ENCODE peak calls at places on chromosomes 16 and 17, in nine cellular contexts. One of them, this sample, is unnamed. For H3K36me3, the result is how much of the 10 kb centered on the place peaks cover.

GRCh38 chr17:39208136-39208535 is 8.1 kb downstream of the RPL19 start:
- DNase-seq in mesenchymal stem cell: no peak
- DNase-seq in heart left ventricle: no peak
- DNase-seq in kidney: no peak
- DNase-seq in aorta: no peak
- DNase-seq in tibial artery: no peak
- DNase-seq in lower lobe of right lung: peak
- DNase-seq in CD4-positive, CD25-positive, alpha-beta regulatory T cell: no peak
- DNase-seq in Peyer's patch: peak
- DNase-seq in this sample: no peak

GRCh38 chr16:84360170-84360569 is 8.2 kb upstream of the ATP2C2 start:
- DNase-seq in mesenchymal stem cell: no peak
- DNase-seq in heart left ventricle: no peak
- DNase-seq in kidney: peak
- DNase-seq in aorta: no peak
- DNase-seq in tibial artery: no peak
- DNase-seq in lower lobe of right lung: no peak
- DNase-seq in CD4-positive, CD25-positive, alpha-beta regulatory T cell: peak
- DNase-seq in Peyer's patch: no peak
- DNase-seq in this sample: no peak

GRCh38 chr17:64306850-64307463 is 43.9 kb upstream of the TEX2 start:
- DNase-seq in mesenchymal stem cell: peak
- DNase-seq in heart left ventricle: peak
- DNase-seq in kidney: no peak
- DNase-seq in aorta: peak
- DNase-seq in tibial artery: peak
- DNase-seq in lower lobe of right lung: peak
- DNase-seq in CD4-positive, CD25-positive, alpha-beta regulatory T cell: peak
- DNase-seq in Peyer's patch: peak
- DNase-seq in this sample: peak

GRCh38 chr16:13519871-13520270 is 400.1 kb upstream of the ERCC4 start:
- DNase-seq in mesenchymal stem cell: no peak
- DNase-seq in heart left ventricle: no peak
- DNase-seq in kidney: no peak
- DNase-seq in aorta: no peak
- DNase-seq in tibial artery: no peak
- DNase-seq in lower lobe of right lung: no peak
- DNase-seq in CD4-positive, CD25-positive, alpha-beta regulatory T cell: no peak
- DNase-seq in Peyer's patch: no peak
- DNase-seq in this sample: no peak

GRCh38 chr16:84048871-84049270 is 6.3 kb upstream of the SLC38A8 start:
- DNase-seq in mesenchymal stem cell: no peak
- DNase-seq in heart left ventricle: peak
- DNase-seq in kidney: peak
- DNase-seq in aorta: peak
- DNase-seq in tibial artery: no peak
- DNase-seq in lower lobe of right lung: no peak
- DNase-seq in CD4-positive, CD25-positive, alpha-beta regulatory T cell: no peak
- DNase-seq in Peyer's patch: no peak
- DNase-seq in this sample: no peak

GRCh38 chr17:2195729-2196128 is 107.9 kb downstream of the SMG6 start:
- DNase-seq in mesenchymal stem cell: no peak
- DNase-seq in heart left ventricle: no peak
- DNase-seq in kidney: no peak
- DNase-seq in aorta: no peak
- DNase-seq in tibial artery: no peak
- DNase-seq in lower lobe of right lung: no peak
- DNase-seq in CD4-positive, CD25-positive, alpha-beta regulatory T cell: peak
- DNase-seq in Peyer's patch: no peak
- DNase-seq in this sample: no peak

GRCh38 chr16:85420501-85421337 is 192.4 kb upstream of the GSE1 start:
- DNase-seq in mesenchymal stem cell: peak
- DNase-seq in heart left ventricle: peak
- DNase-seq in kidney: peak
- DNase-seq in aorta: peak
- DNase-seq in tibial artery: no peak
- DNase-seq in lower lobe of right lung: peak
- DNase-seq in CD4-positive, CD25-positive, alpha-beta regulatory T cell: peak
- DNase-seq in Peyer's patch: peak
- DNase-seq in this sample: peak

GRCh38 chr17:77727216-77727615 is 231.3 kb upstream of the TNRC6C start:
- DNase-seq in mesenchymal stem cell: no peak
- DNase-seq in heart left ventricle: no peak
- DNase-seq in kidney: no peak
- DNase-seq in aorta: no peak
- DNase-seq in tibial artery: no peak
- DNase-seq in lower lobe of right lung: no peak
- DNase-seq in CD4-positive, CD25-positive, alpha-beta regulatory T cell: no peak
- DNase-seq in Peyer's patch: no peak
- DNase-seq in this sample: no peak

GRCh38 chr16:50695017-50696000 is 1.9 kb downstream of the NOD2 start:
- DNase-seq in mesenchymal stem cell: no peak
- DNase-seq in heart left ventricle: peak
- DNase-seq in kidney: no peak
- DNase-seq in aorta: peak
- DNase-seq in tibial artery: peak
- DNase-seq in lower lobe of right lung: no peak
- DNase-seq in CD4-positive, CD25-positive, alpha-beta regulatory T cell: no peak
- DNase-seq in Peyer's patch: no peak
- DNase-seq in this sample: no peak

GRCh38 chr16:23368469-23368868 is 66.4 kb downstream of the SCNN1B start:
- DNase-seq in mesenchymal stem cell: no peak
- DNase-seq in heart left ventricle: no peak
- DNase-seq in kidney: no peak
- DNase-seq in aorta: no peak
- DNase-seq in tibial artery: no peak
- DNase-seq in lower lobe of right lung: no peak
- DNase-seq in CD4-positive, CD25-positive, alpha-beta regulatory T cell: no peak
- DNase-seq in Peyer's patch: no peak
- DNase-seq in this sample: no peak

GRCh38 chr17:81432873-81433451 is 37.7 kb downstream of the BAHCC1 start:
- DNase-seq in mesenchymal stem cell: no peak
- DNase-seq in heart left ventricle: no peak
- DNase-seq in kidney: peak
- DNase-seq in aorta: no peak
- DNase-seq in tibial artery: no peak
- DNase-seq in lower lobe of right lung: peak
- DNase-seq in CD4-positive, CD25-positive, alpha-beta regulatory T cell: no peak
- DNase-seq in Peyer's patch: no peak
- DNase-seq in this sample: no peak

GRCh38 chr16:68228652-68229051 is 7.3 kb downstream of the ESRP2 start:
- DNase-seq in mesenchymal stem cell: no peak
- DNase-seq in heart left ventricle: no peak
- DNase-seq in kidney: peak
- DNase-seq in aorta: no peak
- DNase-seq in tibial artery: no peak
- DNase-seq in lower lobe of right lung: no peak
- DNase-seq in CD4-positive, CD25-positive, alpha-beta regulatory T cell: no peak
- DNase-seq in Peyer's patch: no peak
- DNase-seq in this sample: no peak

GRCh38 chr17:78132086-78132676 is 1.6 kb downstream of the TMC8 start:
- DNase-seq in mesenchymal stem cell: no peak
- DNase-seq in heart left ventricle: peak
- DNase-seq in kidney: peak
- DNase-seq in aorta: peak
- DNase-seq in tibial artery: peak
- DNase-seq in lower lobe of right lung: peak
- DNase-seq in CD4-positive, CD25-positive, alpha-beta regulatory T cell: peak
- DNase-seq in Peyer's patch: peak
- DNase-seq in this sample: peak

GRCh38 chr17:42363767-42364585 is 24.3 kb downstream of the STAT3 start:
- DNase-seq in mesenchymal stem cell: no peak
- DNase-seq in heart left ventricle: no peak
- DNase-seq in kidney: no peak
- DNase-seq in aorta: no peak
- DNase-seq in tibial artery: no peak
- DNase-seq in lower lobe of right lung: no peak
- DNase-seq in CD4-positive, CD25-positive, alpha-beta regulatory T cell: no peak
- DNase-seq in Peyer's patch: no peak
- DNase-seq in this sample: no peak

GRCh38 chr17:42361781-42362186 is 26.5 kb downstream of the STAT3 start:
- DNase-seq in mesenchymal stem cell: no peak
- DNase-seq in heart left ventricle: no peak
- DNase-seq in kidney: no peak
- DNase-seq in aorta: no peak
- DNase-seq in tibial artery: no peak
- DNase-seq in lower lobe of right lung: no peak
- DNase-seq in CD4-positive, CD25-positive, alpha-beta regulatory T cell: peak
- DNase-seq in Peyer's patch: no peak
- DNase-seq in this sample: peak

GRCh38 chr17:42362245-42362961 is 25.8 kb downstream of the STAT3 start:
- DNase-seq in mesenchymal stem cell: no peak
- DNase-seq in heart left ventricle: peak
- DNase-seq in kidney: no peak
- DNase-seq in aorta: no peak
- DNase-seq in tibial artery: no peak
- DNase-seq in lower lobe of right lung: peak
- DNase-seq in CD4-positive, CD25-positive, alpha-beta regulatory T cell: peak
- DNase-seq in Peyer's patch: no peak
- DNase-seq in this sample: no peak

GRCh38 chr17:42363231-42363630 is 25.0 kb downstream of the STAT3 start:
- DNase-seq in mesenchymal stem cell: no peak
- DNase-seq in heart left ventricle: no peak
- DNase-seq in kidney: no peak
- DNase-seq in aorta: no peak
- DNase-seq in tibial artery: no peak
- DNase-seq in lower lobe of right lung: no peak
- DNase-seq in CD4-positive, CD25-positive, alpha-beta regulatory T cell: no peak
- DNase-seq in Peyer's patch: no peak
- DNase-seq in this sample: no peak

GRCh38 chr17:42365136-42365535 is 23.1 kb downstream of the STAT3 start:
- DNase-seq in mesenchymal stem cell: peak
- DNase-seq in heart left ventricle: no peak
- DNase-seq in kidney: no peak
- DNase-seq in aorta: peak
- DNase-seq in tibial artery: no peak
- DNase-seq in lower lobe of right lung: no peak
- DNase-seq in CD4-positive, CD25-positive, alpha-beta regulatory T cell: no peak
- DNase-seq in Peyer's patch: no peak
- DNase-seq in this sample: no peak
- H3K36me3 ChIP-seq in mesenchymal stem cell: under half
- H3K36me3 ChIP-seq in heart left ventricle: under half
- H3K36me3 ChIP-seq in kidney: under half
- H3K36me3 ChIP-seq in aorta: under half
- H3K36me3 ChIP-seq in tibial artery: under half
- H3K36me3 ChIP-seq in lower lobe of right lung: under half
- H3K36me3 ChIP-seq in CD4-positive, CD25-positive, alpha-beta regulatory T cell: under half
- H3K36me3 ChIP-seq in Peyer's patch: under half
- H3K36me3 ChIP-seq in this sample: under half

GRCh38 chr17:59941131-59941530 is 23.4 kb downstream of the RNFT1 start:
- DNase-seq in mesenchymal stem cell: no peak
- DNase-seq in heart left ventricle: no peak
- DNase-seq in kidney: no peak
- DNase-seq in aorta: no peak
- DNase-seq in tibial artery: no peak
- DNase-seq in lower lobe of right lung: no peak
- DNase-seq in CD4-positive, CD25-positive, alpha-beta regulatory T cell: no peak
- DNase-seq in Peyer's patch: no peak
- DNase-seq in this sample: no peak
- H3K36me3 ChIP-seq in mesenchymal stem cell: half or more
- H3K36me3 ChIP-seq in heart left ventricle: half or more
- H3K36me3 ChIP-seq in kidney: under half
- H3K36me3 ChIP-seq in aorta: under half
- H3K36me3 ChIP-seq in tibial artery: half or more
- H3K36me3 ChIP-seq in lower lobe of right lung: half or more
- H3K36me3 ChIP-seq in CD4-positive, CD25-positive, alpha-beta regulatory T cell: half or more
- H3K36me3 ChIP-seq in Peyer's patch: under half
- H3K36me3 ChIP-seq in this sample: under half

DNA sequence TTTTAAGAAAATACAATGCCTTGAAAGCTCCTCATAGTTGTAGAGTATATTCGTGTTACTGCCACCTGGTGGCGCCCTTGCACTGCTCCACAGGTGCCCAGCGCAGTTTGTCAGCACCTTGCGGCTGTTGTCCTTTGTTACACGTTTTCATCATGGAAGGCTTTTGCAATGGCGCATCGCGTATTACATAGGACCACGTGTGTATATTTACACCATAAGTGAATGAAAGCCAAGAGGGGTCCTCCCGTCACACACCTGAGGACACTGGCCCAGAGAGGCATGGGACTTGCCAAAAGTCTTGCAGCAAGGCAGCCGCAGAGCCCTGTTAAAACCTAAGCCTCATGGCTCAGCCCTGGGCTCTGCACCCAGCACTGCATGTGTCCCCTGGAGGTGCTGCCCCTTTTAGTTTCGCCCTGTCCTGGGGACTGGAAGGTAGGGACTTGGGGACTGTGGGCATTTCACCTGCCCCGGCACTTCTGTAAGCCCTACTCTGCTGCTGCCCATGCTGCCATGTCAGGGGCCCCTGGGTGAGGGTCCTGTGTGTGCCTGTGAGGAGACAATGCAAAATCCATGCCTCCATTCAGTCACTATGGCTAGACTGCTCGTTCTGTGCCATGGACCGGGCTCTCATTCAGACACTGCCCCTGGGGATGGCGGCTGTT is 24.3 kb downstream of the POLR3E start:
- DNase-seq in mesenchymal stem cell: peak
- DNase-seq in heart left ventricle: no peak
- DNase-seq in kidney: no peak
- DNase-seq in aorta: no peak
- DNase-seq in tibial artery: no peak
- DNase-seq in lower lobe of right lung: peak
- DNase-seq in CD4-positive, CD25-positive, alpha-beta regulatory T cell: peak
- DNase-seq in Peyer's patch: peak
- DNase-seq in this sample: peak
- H3K36me3 ChIP-seq in mesenchymal stem cell: half or more
- H3K36me3 ChIP-seq in heart left ventricle: half or more
- H3K36me3 ChIP-seq in kidney: under half
- H3K36me3 ChIP-seq in aorta: under half
- H3K36me3 ChIP-seq in tibial artery: half or more
- H3K36me3 ChIP-seq in lower lobe of right lung: half or more
- H3K36me3 ChIP-seq in CD4-positive, CD25-positive, alpha-beta regulatory T cell: half or more
- H3K36me3 ChIP-seq in Peyer's patch: under half
- H3K36me3 ChIP-seq in this sample: under half

GRCh38 chr16:3774156-3774767 is 56.9 kb upstream of the TRAP1 start:
- DNase-seq in mesenchymal stem cell: no peak
- DNase-seq in heart left ventricle: peak
- DNase-seq in kidney: no peak
- DNase-seq in aorta: no peak
- DNase-seq in tibial artery: no peak
- DNase-seq in lower lobe of right lung: no peak
- DNase-seq in CD4-positive, CD25-positive, alpha-beta regulatory T cell: no peak
- DNase-seq in Peyer's patch: no peak
- DNase-seq in this sample: no peak

GRCh38 chr16:3776316-3776715 is 59.0 kb upstream of the TRAP1 start:
- DNase-seq in mesenchymal stem cell: no peak
- DNase-seq in heart left ventricle: no peak
- DNase-seq in kidney: no peak
- DNase-seq in aorta: no peak
- DNase-seq in tibial artery: no peak
- DNase-seq in lower lobe of right lung: peak
- DNase-seq in CD4-positive, CD25-positive, alpha-beta regulatory T cell: no peak
- DNase-seq in Peyer's patch: no peak
- DNase-seq in this sample: no peak

GRCh38 chr16:3773663-3774062 is 56.3 kb upstream of the TRAP1 start:
- DNase-seq in mesenchymal stem cell: no peak
- DNase-seq in heart left ventricle: no peak
- DNase-seq in kidney: no peak
- DNase-seq in aorta: no peak
- DNase-seq in tibial artery: no peak
- DNase-seq in lower lobe of right lung: peak
- DNase-seq in CD4-positive, CD25-positive, alpha-beta regulatory T cell: no peak
- DNase-seq in Peyer's patch: no peak
- DNase-seq in this sample: no peak

GRCh38 chr16:3771513-3771912 is 54.2 kb upstream of the TRAP1 start:
- DNase-seq in mesenchymal stem cell: no peak
- DNase-seq in heart left ventricle: no peak
- DNase-seq in kidney: no peak
- DNase-seq in aorta: no peak
- DNase-seq in tibial artery: no peak
- DNase-seq in lower lobe of right lung: no peak
- DNase-seq in CD4-positive, CD25-positive, alpha-beta regulatory T cell: no peak
- DNase-seq in Peyer's patch: no peak
- DNase-seq in this sample: no peak

GRCh38 chr16:3774819-3775218 is 57.5 kb upstream of the TRAP1 start:
- DNase-seq in mesenchymal stem cell: no peak
- DNase-seq in heart left ventricle: peak
- DNase-seq in kidney: no peak
- DNase-seq in aorta: no peak
- DNase-seq in tibial artery: no peak
- DNase-seq in lower lobe of right lung: no peak
- DNase-seq in CD4-positive, CD25-positive, alpha-beta regulatory T cell: no peak
- DNase-seq in Peyer's patch: no peak
- DNase-seq in this sample: no peak
- H3K36me3 ChIP-seq in mesenchymal stem cell: half or more
- H3K36me3 ChIP-seq in heart left ventricle: half or more
- H3K36me3 ChIP-seq in kidney: under half
- H3K36me3 ChIP-seq in aorta: under half
- H3K36me3 ChIP-seq in tibial artery: half or more
- H3K36me3 ChIP-seq in lower lobe of right lung: half or more
- H3K36me3 ChIP-seq in CD4-positive, CD25-positive, alpha-beta regulatory T cell: half or more
- H3K36me3 ChIP-seq in Peyer's patch: under half
- H3K36me3 ChIP-seq in this sample: under half

This sample was measured in CD8-positive, alpha-beta T cell.